ENCODE peak calls at places on chromosomes 12 and 14, in six cellular contexts. O, X, N, E, A and U are unnamed samples.

GRCh38 chr12:94560416-94561221 is 89.7 kb downstream of the TMCC3 start:
- DNase-seq in O (no peak), X (no peak), N (peak), E (peak), A (no peak), U (peak)

GRCh38 chr12:45644521-45644920 is 85.0 kb upstream of the ARID2 start:
- DNase-seq in O (no peak), X (no peak), N (no peak), E (no peak), A (no peak), U (no peak)

GRCh38 chr12:26340649-26341048 is 145.3 kb downstream of the SSPN start:
- DNase-seq in O (no peak), X (no peak), N (no peak), E (no peak), A (no peak), U (no peak)

GRCh38 chr12:7645395-7646177 is 20.1 kb downstream of the APOBEC1 start:
- DNase-seq in O (no peak), X (no peak), N (peak), E (peak), A (no peak), U (peak)

GRCh38 chr12:98686603-98687002 is 41.5 kb downstream of the APAF1 start:
- DNase-seq in O (no peak), X (no peak), N (no peak), E (no peak), A (no peak), U (no peak)

GRCh38 chr14:55609681-55610080 is 29.7 kb downstream of the KTN1 start:
- DNase-seq in O (no peak), X (no peak), N (no peak), E (peak), A (no peak), U (no peak)

GRCh38 chr12:123063535-123063934 is 83.1 kb downstream of the ARL6IP4 start:
- DNase-seq in O (no peak), X (no peak), N (no peak), E (no peak), A (no peak), U (no peak)

GRCh38 chr12:13390381-13390856 is 193.9 kb downstream of the EMP1 start:
- DNase-seq in O (peak), X (no peak), N (peak), E (peak), A (no peak), U (peak)

GRCh38 chr12:52149651-52150241 is 42.1 kb downstream of the KRT80 start:
- DNase-seq in O (no peak), X (no peak), N (no peak), E (no peak), A (no peak), U (no peak)

GRCh38 chr12:41697161-41697560 is 447.5 kb downstream of the GXYLT1 start:
- DNase-seq in O (no peak), X (no peak), N (no peak), E (no peak), A (no peak), U (no peak)

GRCh38 chr14:71187633-71188356 is 280.5 kb downstream of the PCNX1 start:
- DNase-seq in O (no peak), X (no peak), N (no peak), E (peak), A (no peak), U (no peak)